ENCODE peak calls at places on chromosomes 3 and 15, in seven cellular contexts. D is T follicular helper cell; N is activated naive CD4-positive, alpha-beta T cell treated with anti-CD3 and anti-CD28 coated beads, Interleukin-2, amount 50 U/mL, for 16 hours; E is HL-60; X is HT-29; U is pulmonary artery endothelial cell; K is A549. G is an unnamed sample.

GRCh38 chr3:25604107-25604805 is 60.5 kb downstream of the TOP2B start:
- DNase-seq in D (no peak), N (no peak), E (peak), X (no peak), U (no peak), K (no peak), G (peak)

GRCh38 chr3:140420621-140421357 is 257.1 kb upstream of the TRIM42 start:
- DNase-seq in D (no peak), N (no peak), E (no peak), X (no peak), U (peak), K (no peak), G (no peak)

GRCh38 chr3:130838898-130839572 is 54.8 kb upstream of the ATP2C1 start:
- DNase-seq in D (no peak), N (no peak), E (no peak), X (no peak), U (no peak), K (no peak), G (peak)

GRCh38 chr3:56183529-56183928 is 284.7 kb downstream of the ERC2 start:
- DNase-seq in D (no peak), N (no peak), E (no peak), X (no peak), U (no peak), K (no peak), G (no peak)

GRCh38 chr3:141012571-141012970 is 38.6 kb upstream of the SPSB4 start:
- DNase-seq in D (no peak), N (no peak), E (no peak), X (no peak), U (no peak), K (no peak), G (no peak)

GRCh38 chr15:55526559-55527036 is 18.6 kb upstream of the DNAAF4 start:
- DNase-seq in D (no peak), N (no peak), E (peak), X (peak), U (peak), K (peak), G (peak)

GRCh38 chr15:79168922-79169322 is 78.3 kb upstream of the RASGRF1 start:
- DNase-seq in D (no peak), N (no peak), E (no peak), X (peak), U (no peak), K (no peak), G (no peak)

GRCh38 chr3:126447456-126448106 is 28.1 kb downstream of the ZXDC start:
- DNase-seq in D (no peak), N (no peak), E (no peak), X (no peak), U (no peak), K (no peak), G (no peak)

GRCh38 chr15:57550640-57551039 is 41.1 kb upstream of the MYZAP start:
- DNase-seq in D (no peak), N (no peak), E (no peak), X (peak), U (no peak), K (no peak), G (no peak)

GRCh38 chr3:16060945-16061344 is 113.5 kb upstream of the GALNT15 start:
- DNase-seq in D (no peak), N (no peak), E (no peak), X (no peak), U (no peak), K (peak), G (no peak)

GRCh38 chr15:92819312-92820232 is 80.6 kb upstream of the CHD2 start:
- DNase-seq in D (no peak), N (no peak), E (no peak), X (peak), U (no peak), K (no peak), G (no peak)

GRCh38 chr3:63934484-63934883 is 22.3 kb upstream of the SCAANT1 start:
- DNase-seq in D (no peak), N (no peak), E (peak), X (no peak), U (no peak), K (no peak), G (peak)

GRCh38 chr3:186923241-186923640 is 7.1 kb upstream of the ST6GAL1 start:
- DNase-seq in D (no peak), N (no peak), E (no peak), X (no peak), U (no peak), K (no peak), G (no peak)

GRCh38 chr3:150739200-150739863 is 23.6 kb downstream of the SIAH2 start:
- DNase-seq in D (no peak), N (no peak), E (no peak), X (no peak), U (no peak), K (no peak), G (no peak)

GRCh38 chr15:70212963-70213315 is 115.2 kb upstream of the TLE3 start:
- DNase-seq in D (no peak), N (no peak), E (no peak), X (no peak), U (no peak), K (no peak), G (no peak)

GRCh38 chr15:68210821-68211655 is 5.9 kb upstream of the CALML4 start:
- DNase-seq in D (peak), N (peak), E (peak), X (peak), U (no peak), K (peak), G (no peak)

GRCh38 chr3:184289426-184289938 is 9.6 kb upstream of the PSMD2 start:
- DNase-seq in D (peak), N (peak), E (peak), X (peak), U (no peak), K (peak), G (peak)

GRCh38 chr15:40329804-40330203 is 6.3 kb downstream of the INAFM2 start:
- DNase-seq in D (no peak), N (no peak), E (no peak), X (no peak), U (no peak), K (no peak), G (no peak)

GRCh38 chr15:91783001-91783400 is 70.5 kb upstream of the SLCO3A1 start:
- DNase-seq in D (no peak), N (no peak), E (no peak), X (no peak), U (no peak), K (no peak), G (no peak)

GRCh38 chr3:50441818-50442217 is 61.6 kb downstream of the CACNA2D2 start:
- DNase-seq in D (no peak), N (no peak), E (no peak), X (no peak), U (no peak), K (no peak), G (no peak)

GRCh38 chr15:75468908-75469307 is 17.4 kb upstream of the SIN3A start:
- DNase-seq in D (no peak), N (no peak), E (no peak), X (no peak), U (no peak), K (no peak), G (no peak)

GRCh38 chr15:60442763-60443162 is 36.2 kb downstream of the ICE2 start:
- DNase-seq in D (no peak), N (no peak), E (no peak), X (no peak), U (no peak), K (no peak), G (no peak)